ENCODE peak calls at places on chromosome 17, in eight cellular contexts. I, Z, G, N, E, M, O and D are unnamed samples.

GRCh38 chr17:39813631-39814030 is 50.5 kb downstream of the IKZF3 start:
- DNase-seq in I (no peak), Z (no peak), G (no peak), N (no peak), E (no peak), M (no peak), O (no peak), D (no peak)

GRCh38 chr17:29162082-29162908 is 17.9 kb downstream of the MYO18A start:
- DNase-seq in I (no peak), Z (no peak), G (no peak), N (peak; percentile 31), E (no peak), M (no peak), O (no peak), D (no peak)

GRCh38 chr17:20063665-20064648 is 54.8 kb downstream of the SPECC1 start:
- DNase-seq in I (peak; percentile 48), Z (peak; percentile 55), G (peak; percentile 54), N (peak; percentile 54), E (peak; percentile 69), M (peak; percentile 87), O (no peak), D (peak; percentile 65)

GRCh38 chr17:15119928-15120327 is 145.2 kb downstream of the PMP22 start:
- DNase-seq in I (no peak), Z (no peak), G (no peak), N (no peak), E (no peak), M (no peak), O (no peak), D (no peak)

GRCh38 chr17:39763046-39763800 is 25.5 kb downstream of the GRB7 start:
- DNase-seq in I (no peak), Z (no peak), G (no peak), N (no peak), E (no peak), M (peak; percentile 35), O (no peak), D (no peak)

GRCh38 chr17:66487121-66487520 is 184.7 kb downstream of the PRKCA start:
- DNase-seq in I (no peak), Z (no peak), G (no peak), N (no peak), E (no peak), M (no peak), O (no peak), D (no peak)

GRCh38 chr17:62062313-62062712 is 2.8 kb downstream of the MED13 start:
- DNase-seq in I (no peak), Z (no peak), G (no peak), N (no peak), E (no peak), M (peak; percentile 31), O (no peak), D (no peak)

GRCh38 chr17:30964878-30965277 is 6.0 kb upstream of the RNF135 start:
- DNase-seq in I (peak; percentile 11), Z (no peak), G (no peak), N (no peak), E (no peak), M (peak; percentile 40), O (no peak), D (no peak)

GRCh38 chr17:56185905-56186783 is 32.9 kb downstream of the ANKFN1 start:
- DNase-seq in I (no peak), Z (no peak), G (no peak), N (no peak), E (no peak), M (peak; percentile 94), O (no peak), D (no peak)

GRCh38 chr17:73308017-73308823 is 3.6 kb downstream of the CDC42EP4 start:
- DNase-seq in I (peak; percentile 94), Z (peak; percentile 96), G (peak; percentile 92), N (peak; percentile 93), E (no peak), M (peak; percentile 93), O (peak; percentile 90), D (peak; percentile 82)

GRCh38 chr17:33335491-33336173 is 42.5 kb upstream of the ASIC2 start:
- DNase-seq in I (no peak), Z (no peak), G (no peak), N (no peak), E (no peak), M (no peak), O (no peak), D (no peak)

GRCh38 chr17:70169707-70170597 is 620 bp downstream of the KCNJ2 start:
- DNase-seq in I (no peak), Z (no peak), G (no peak), N (no peak), E (peak; percentile 59), M (peak; percentile 55), O (no peak), D (peak; percentile 46)

GRCh38 chr17:47317119-47317518 is 6.6 kb upstream of the EFCAB13 start:
- DNase-seq in I (no peak), Z (no peak), G (no peak), N (no peak), E (no peak), M (peak; percentile 47), O (no peak), D (no peak)

GRCh38 chr17:59425085-59425901 is 93.8 kb downstream of the YPEL2 start:
- DNase-seq in I (no peak), Z (no peak), G (peak; percentile 28), N (no peak), E (peak; percentile 59), M (peak; percentile 57), O (no peak), D (peak; percentile 70)

GRCh38 chr17:35312790-35313711 is 60.4 kb downstream of the SLFN11 start:
- DNase-seq in I (peak; percentile 37), Z (peak; percentile 41), G (peak; percentile 51), N (peak; percentile 57), E (peak; percentile 53), M (peak; percentile 73), O (peak; percentile 58), D (peak; percentile 48)

GRCh38 chr17:12985431-12986285 is 32.2 kb downstream of the ELAC2 start:
- DNase-seq in I (no peak), Z (no peak), G (no peak), N (no peak), E (no peak), M (peak; percentile 32), O (no peak), D (no peak)

GRCh38 chr17:40949406-40949805 is 12.0 kb upstream of the KRT23 start:
- DNase-seq in I (no peak), Z (no peak), G (no peak), N (no peak), E (no peak), M (no peak), O (no peak), D (no peak)

GRCh38 chr17:39527220-39527813 is 66.0 kb downstream of the CDK12 start:
- DNase-seq in I (no peak), Z (no peak), G (no peak), N (no peak), E (no peak), M (no peak), O (peak; percentile 22), D (no peak)

GRCh38 chr17:28937044-28937729 is 14.1 kb downstream of the PHF12 start:
- DNase-seq in I (no peak), Z (peak; percentile 27), G (no peak), N (no peak), E (no peak), M (peak; percentile 41), O (no peak), D (no peak)

GRCh38 chr17:18318771-18319450 is 3.8 kb downstream of the SMCR8 start:
- DNase-seq in I (no peak), Z (no peak), G (no peak), N (no peak), E (no peak), M (no peak), O (no peak), D (no peak)

GRCh38 chr17:18318122-18318521 is 3.0 kb downstream of the SMCR8 start:
- DNase-seq in I (no peak), Z (no peak), G (no peak), N (no peak), E (no peak), M (no peak), O (no peak), D (no peak)

GRCh38 chr17:18314059-18314730 is 599 bp downstream of the TOP3A start:
- DNase-seq in I (no peak), Z (no peak), G (no peak), N (no peak), E (no peak), M (peak; percentile 5), O (peak; percentile 19), D (peak; percentile 33)

GRCh38 chr17:18315498-18316360 is 636 bp downstream of the SMCR8 start:
- DNase-seq in I (no peak), Z (no peak), G (peak; percentile 23), N (no peak), E (no peak), M (peak; percentile 7), O (no peak), D (no peak)

GRCh38 chr17:18314731-18315497 is at the start of the genes SMCR8 and TOP3A:
- DNase-seq in I (peak; percentile 97), Z (peak; percentile 97), G (peak; percentile 98), N (peak; percentile 99), E (peak; percentile 97), M (peak; percentile 98), O (peak; percentile 85), D (peak; percentile 98)
- TF ChIP-seq POLR2A in I (no peak), Z (peak; percentile 72), G (peak; percentile 72), N (peak; percentile 47), E (peak; percentile 57), M (peak; percentile 90), O (peak; percentile 75), D (no peak)

GRCh38 chr17:9566067-9566466 is 9.6 kb downstream of the STX8 start:
- DNase-seq in I (no peak), Z (no peak), G (no peak), N (no peak), E (no peak), M (no peak), O (no peak), D (no peak)
- H3K4me3 ChIP-seq in I (no peak overlapping the region), Z (no peak overlapping the region), G (no peak overlapping the region), N (no peak overlapping the region), E (no peak overlapping the region), M (no peak overlapping the region), O (no peak overlapping the region), D (no peak overlapping the region)

DNA sequence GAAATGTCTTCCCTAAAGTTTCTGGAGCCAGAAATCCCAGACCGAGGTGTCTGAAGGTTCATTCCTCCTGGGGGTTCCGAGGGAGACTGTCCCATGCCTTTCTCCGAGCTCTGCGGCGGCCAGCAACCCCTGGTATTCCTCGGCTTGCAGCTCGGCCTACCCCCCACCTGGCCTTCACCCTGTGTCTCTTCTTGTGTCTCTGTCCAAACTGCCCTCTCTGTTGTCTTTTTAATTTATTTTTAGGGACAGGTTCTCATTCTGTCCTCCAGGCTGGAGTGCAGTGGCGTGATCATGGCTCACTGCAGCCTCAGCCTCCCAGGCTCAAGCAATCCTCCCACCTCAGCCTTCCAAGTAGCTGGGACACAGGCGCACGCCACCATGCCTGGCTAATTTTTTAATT is 211.7 kb downstream of the SEC14L1 start:
- DNase-seq in I (peak; percentile 14), Z (no peak), G (no peak), N (no peak), E (no peak), M (no peak), O (no peak), D (peak; percentile 7)
- TF ChIP-seq POLR2A in I (no peak), Z (no peak), G (no peak), N (no peak), E (no peak), M (no peak), O (no peak), D (no peak)

DNA sequence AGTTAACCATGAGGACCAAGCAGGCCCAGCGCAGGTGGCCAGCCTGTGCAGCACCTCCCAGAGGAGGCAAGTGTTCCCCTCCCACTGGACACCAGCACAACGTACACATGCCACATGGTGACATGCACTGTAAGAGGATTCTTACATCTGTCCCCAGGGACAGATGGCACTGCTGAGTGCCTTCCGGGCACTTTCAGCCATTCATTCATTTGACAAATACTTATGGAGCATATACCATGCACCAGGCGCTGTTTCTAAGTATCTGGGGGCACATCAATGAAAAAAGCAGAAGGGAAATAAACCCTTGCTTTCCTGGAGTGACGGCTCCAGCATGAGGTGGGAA is 79.6 kb downstream of the GAS7 start:
- DNase-seq in I (no peak), Z (no peak), G (no peak), N (no peak), E (no peak), M (no peak), O (no peak), D (no peak)
- H3K4me3 ChIP-seq in I (no peak overlapping the region), Z (no peak overlapping the region), G (no peak overlapping the region), N (no peak overlapping the region), E (no peak overlapping the region), M (no peak overlapping the region), O (no peak overlapping the region), D (no peak overlapping the region)